ENCODE peak calls at places on chromosomes 1 and 21, in five cellular contexts. E is NT2/D1; J is heart left ventricle; U is CD4-positive, alpha-beta memory T cell; X is psoas muscle. W is an unnamed sample. For H3K4me1, the result is how much of the 10 kb centered on the place peaks cover.

GRCh38 chr21:29849735-29850176 is 90.0 kb downstream of the GRIK1 start:
- DNase-seq in X (no peak), E (peak), U (no peak), J (peak), W (peak)

GRCh38 chr1:81672766-81673165 is 128.0 kb upstream of the ADGRL2 start:
- DNase-seq in X (no peak), J (no peak), E (no peak), U (no peak), W (no peak)

GRCh38 chr21:42010507-42011493 is 640 bp upstream of the ZBTB21 start:
- DNase-seq in U (no peak), J (peak), X (peak), E (no peak), W (peak)

GRCh38 chr1:218315638-218316037 is 29.5 kb upstream of the TGFB2 start:
- DNase-seq in U (no peak), E (no peak), J (no peak), X (no peak), W (no peak)

GRCh38 chr1:205199090-205199930 is 12.2 kb downstream of the DSTYK start:
- DNase-seq in J (no peak), E (no peak), U (no peak), X (no peak), W (no peak)

GRCh38 chr1:164557270-164557669 is 1.7 kb upstream of the PBX1 start:
- DNase-seq in E (no peak), J (no peak), X (no peak), U (no peak), W (no peak)

GRCh38 chr21:37983336-37984095 is 67.3 kb upstream of the KCNJ6 start:
- DNase-seq in E (no peak), J (no peak), U (no peak), X (no peak), W (no peak)

GRCh38 chr1:217747156-217747769 is 116.1 kb downstream of the SPATA17 start:
- DNase-seq in X (no peak), E (no peak), J (no peak), U (no peak), W (no peak)

GRCh38 chr1:40313329-40313957 is 3.6 kb downstream of the COL9A2 start:
- DNase-seq in X (no peak), E (no peak), J (no peak), U (no peak), W (no peak)

GRCh38 chr1:51120629-51121028 is 18.6 kb downstream of the C1orf185 start:
- DNase-seq in X (no peak), E (no peak), U (no peak), J (no peak), W (no peak)

GRCh38 chr1:45340816-45341215 is 576 bp upstream of the MUTYH start:
- DNase-seq in E (no peak), U (peak), J (no peak), X (no peak), W (no peak)

GRCh38 chr21:38861006-38861405 is 55.3 kb downstream of the ETS2 start:
- DNase-seq in J (peak), X (no peak), E (no peak), U (no peak), W (peak)

GRCh38 chr21:29187939-29188338 is 57.5 kb downstream of the MAP3K7CL start:
- DNase-seq in J (no peak), X (peak), E (no peak), U (no peak), W (no peak)

GRCh38 chr1:28885982-28886730 is 28.2 kb upstream of the EPB41 start:
- DNase-seq in X (no peak), J (no peak), U (no peak), E (no peak), W (no peak)

DNA sequence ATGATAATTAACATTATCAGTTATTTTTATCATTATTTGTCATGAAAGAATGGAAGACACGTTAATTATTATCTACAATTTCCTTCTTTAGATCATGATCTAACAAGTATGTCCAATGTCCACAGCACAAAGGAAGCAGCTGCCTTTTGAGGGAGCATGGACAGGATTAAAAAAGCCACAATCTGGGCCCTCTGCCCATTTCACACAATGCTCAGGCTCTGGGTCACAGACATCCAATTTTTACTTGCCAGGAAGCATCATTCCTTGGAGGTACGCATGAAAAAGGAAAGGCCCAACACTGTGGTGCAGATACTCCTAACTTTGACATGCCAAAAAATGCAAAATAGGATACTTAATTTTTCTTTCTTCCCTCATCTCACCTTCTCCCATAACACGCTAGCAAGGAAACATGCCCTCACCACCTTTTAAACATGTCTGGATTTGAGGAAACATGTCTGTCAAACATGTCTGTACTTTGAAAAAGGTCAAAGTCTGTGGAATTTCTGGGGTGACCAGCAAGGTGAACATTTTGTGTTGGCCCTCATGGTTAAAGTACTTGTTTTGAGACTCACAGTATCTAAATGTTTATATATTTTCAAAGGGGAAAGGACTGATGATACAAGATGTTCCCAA is 40.0 kb downstream of the GADD45A start:
- DNase-seq in U (no peak), J (peak), X (peak), E (no peak), W (no peak)
- H3K4me1 ChIP-seq in U (under half), J (under half), X (under half), E (under half), W (under half)

GRCh38 chr1:212500986-212501385 is 68.3 kb downstream of the NENF start:
- DNase-seq in U (no peak), J (no peak), X (no peak), E (no peak), W (no peak)

GRCh38 chr1:212497553-212497952 is 64.8 kb downstream of the NENF start:
- DNase-seq in U (no peak), X (no peak), J (no peak), E (no peak), W (no peak)

GRCh38 chr1:212498243-212498642 is 65.5 kb downstream of the NENF start:
- DNase-seq in J (no peak), X (no peak), E (no peak), U (no peak), W (no peak)

GRCh38 chr1:212503714-212504113 is 71.0 kb downstream of the NENF start:
- DNase-seq in E (no peak), X (no peak), U (no peak), J (no peak), W (peak)

GRCh38 chr1:212500351-212500750 is 67.6 kb downstream of the NENF start:
- DNase-seq in E (no peak), U (no peak), X (no peak), J (no peak), W (no peak)
- H3K4me1 ChIP-seq in E (under half), U (under half), X (under half), J (under half), W (under half)

GRCh38 chr1:155890251-155890650 is 20.9 kb downstream of the RIT1 start:
- DNase-seq in E (no peak), X (no peak), U (no peak), J (no peak), W (no peak)

GRCh38 chr1:155889566-155889965 is 21.6 kb downstream of the RIT1 start:
- DNase-seq in X (no peak), E (no peak), J (no peak), U (no peak), W (no peak)

GRCh38 chr1:155892801-155893200 is 18.3 kb downstream of the RIT1 start:
- DNase-seq in J (no peak), E (no peak), X (no peak), U (no peak), W (no peak)

GRCh38 chr1:155884028-155884950 is 24.9 kb downstream of the SYT11 start:
- DNase-seq in E (no peak), X (no peak), U (no peak), J (no peak), W (no peak)

DNA sequence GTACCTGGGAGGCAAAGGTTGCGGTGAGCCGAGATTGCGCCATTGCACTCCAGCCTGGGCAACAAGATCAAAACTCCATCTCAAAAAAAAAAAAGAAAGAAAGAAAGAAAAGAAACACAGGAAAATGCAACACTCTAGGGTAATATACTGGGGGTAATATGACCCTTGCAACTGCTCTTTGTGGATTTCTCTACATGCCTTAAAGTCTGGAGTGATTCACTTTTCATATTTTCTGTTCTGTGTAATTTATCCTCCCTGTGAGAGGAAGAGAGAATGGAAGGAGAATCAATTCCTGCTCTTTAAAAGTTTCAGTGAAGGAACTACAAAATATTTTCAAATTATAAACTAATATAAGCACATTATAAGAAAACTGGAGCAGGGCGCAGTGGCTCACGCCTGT is 22.7 kb downstream of the RIT1 start:
- DNase-seq in E (no peak), U (no peak), J (no peak), X (no peak), W (no peak)
- H3K4me1 ChIP-seq in E (under half), U (under half), J (under half), X (under half), W (under half)

DNA sequence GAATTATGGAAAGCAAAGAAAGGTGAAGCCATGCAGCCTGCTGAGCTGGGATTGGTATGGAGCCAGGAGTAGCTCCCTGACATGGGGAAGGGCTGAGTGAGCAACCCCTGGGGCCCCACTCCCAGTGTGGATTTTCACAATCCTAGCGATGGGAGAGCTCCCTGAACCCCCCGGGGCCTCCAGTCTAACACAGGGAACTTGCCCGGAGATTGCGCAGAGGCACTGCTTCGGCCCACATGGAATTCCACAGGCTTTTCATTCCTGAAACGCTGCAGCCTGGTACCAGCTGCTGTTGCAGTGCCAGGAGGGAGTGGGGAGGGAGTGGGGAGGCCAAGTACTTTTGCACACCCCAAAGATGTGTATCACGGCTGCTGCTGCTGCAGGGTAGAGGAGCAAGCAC is 110.4 kb upstream of the C21orf91 start:
- DNase-seq in J (no peak), U (no peak), E (no peak), X (no peak), W (no peak)
- H3K4me1 ChIP-seq in J (under half), U (under half), E (under half), X (under half), W (under half)